ENCODE peak calls at places on chromosomes 4 and X, in seven cellular contexts. G, D, E, N, Y, V and B are unnamed samples.

GRCh38 chrX:40243699-40244098 is 145.9 kb upstream of the BCOR start:
- DNase-seq in Y (no peak), N (no peak), E (no peak), V (no peak), G (no peak), D (no peak), B (no peak)

GRCh38 chr4:53592128-53592527 is 842 bp upstream of the LNX1 start:
- DNase-seq in G (peak), V (no peak), E (no peak), N (no peak), D (no peak), Y (no peak), B (no peak)

GRCh38 chr4:137956256-137956655 is 285.9 kb downstream of the SLC7A11 start:
- DNase-seq in N (no peak), V (no peak), Y (no peak), G (no peak), D (no peak), E (peak), B (peak)

GRCh38 chr4:72418458-72418857 is 150.6 kb downstream of the ADAMTS3 start:
- DNase-seq in G (no peak), D (no peak), V (no peak), E (peak), Y (no peak), N (no peak), B (peak)

GRCh38 chrX:19846995-19847790 is 40.2 kb downstream of the SH3KBP1 start:
- DNase-seq in V (no peak), E (peak), N (peak), D (no peak), Y (peak), G (no peak), B (peak)

GRCh38 chr4:143384381-143384994 is 47.8 kb downstream of the GAB1 start:
- DNase-seq in E (no peak), G (no peak), N (no peak), V (no peak), D (no peak), Y (no peak), B (no peak)

GRCh38 chrX:54357414-54358377 is at the start of gene WNK3:
- DNase-seq in V (peak), G (peak), N (peak), E (no peak), D (peak), Y (peak), B (no peak)

GRCh38 chr4:1080961-1081688 is 32.2 kb downstream of the RNF212 start:
- DNase-seq in V (no peak), D (no peak), N (no peak), E (peak), Y (no peak), G (no peak), B (peak)

GRCh38 chrX:12162420-12162819 is 24.1 kb downstream of the FRMPD4 start:
- DNase-seq in D (no peak), Y (no peak), G (no peak), N (no peak), E (peak), V (no peak), B (no peak)

GRCh38 chrX:96763608-96764007 is 79.0 kb downstream of the DIAPH2 start:
- DNase-seq in Y (no peak), N (no peak), E (no peak), V (no peak), G (no peak), D (no peak), B (no peak)

GRCh38 chrX:68915778-68916177 is 87.0 kb downstream of the EFNB1 start:
- DNase-seq in Y (no peak), G (no peak), V (no peak), N (no peak), D (no peak), E (no peak), B (no peak)

GRCh38 chr4:22237155-22237751 is 278.6 kb downstream of the ADGRA3 start:
- DNase-seq in Y (peak), G (peak), N (peak), V (peak), E (peak), D (no peak), B (no peak)

GRCh38 chr4:186642530-186642929 is 81.1 kb downstream of the FAT1 start:
- DNase-seq in V (no peak), N (no peak), D (no peak), E (no peak), Y (no peak), G (no peak), B (no peak)

GRCh38 chr4:113406723-113407016 is 354.9 kb downstream of the CAMK2D start:
- DNase-seq in G (no peak), N (no peak), V (no peak), E (no peak), D (no peak), Y (no peak), B (no peak)

GRCh38 chr4:55933611-55934010 is 15.1 kb upstream of the CEP135 start:
- DNase-seq in Y (no peak), N (no peak), V (no peak), G (no peak), E (no peak), D (no peak), B (peak)

GRCh38 chr4:4418676-4419370 is 31.9 kb downstream of the NSG1 start:
- DNase-seq in N (no peak), Y (no peak), V (no peak), E (no peak), G (no peak), D (no peak), B (no peak)

GRCh38 chrX:133897593-133898163 is 87.7 kb downstream of the GPC3 start:
- DNase-seq in N (no peak), V (no peak), G (no peak), Y (no peak), D (no peak), E (no peak), B (no peak)